ENCODE peak calls at places on chromosome 6, in ten cellular contexts. D is KG1; X is spleen; Z is nephron progenitor cell; K is HT1080; T is RPMI8226; M is HTR-8/SVneo; W is stimulated activated CD4-positive, alpha-beta T cell treated with anti-CD3 and anti-CD28 coated beads, Interleukin-1b, Interleukin-23, amount 100 ng/mL, for 1 hour; I is activated CD4-positive, alpha-beta T cell treated with anti-CD3 and anti-CD28 coated beads, Interleukin-2, amount 10 ng/mL, durations not matched to agents 7 days and 5 days; Q is naive thymus-derived CD8-positive, alpha-beta T cell. G is an unnamed sample.

GRCh38 chr6:117627533-117627932 is 25.2 kb upstream of the GOPC start:
- DNase-seq in K (no peak), M (no peak), X (no peak), Z (no peak), I (no peak), D (no peak), W (no peak), Q (no peak), T (no peak), G (no peak)

GRCh38 chr6:63743691-63744090 is 108.1 kb downstream of the PHF3 start:
- DNase-seq in K (no peak), W (no peak), X (no peak), Q (no peak), T (no peak), I (no peak), M (no peak), D (no peak), Z (no peak), G (no peak)

GRCh38 chr6:26215200-26216014 is 128.2 kb downstream of the HFE start:
- DNase-seq in M (no peak), I (peak), Z (no peak), T (peak), K (peak), X (peak), D (no peak), Q (peak), W (no peak), G (no peak)

GRCh38 chr6:169960891-169961611 is 209.6 kb downstream of the ERMARD start:
- DNase-seq in D (no peak), K (no peak), M (no peak), X (peak), Z (no peak), Q (peak), T (no peak), W (no peak), I (no peak), G (no peak)

GRCh38 chr6:48186746-48187145 is 75.7 kb upstream of the PTCHD4 start:
- DNase-seq in Z (no peak), K (no peak), W (no peak), Q (no peak), M (no peak), T (no peak), X (no peak), D (no peak), I (no peak), G (no peak)

GRCh38 chr6:77463308-77463880 is at the start of gene HTR1B:
- DNase-seq in Z (peak), Q (no peak), M (no peak), T (no peak), D (no peak), I (no peak), W (no peak), K (no peak), X (no peak), G (no peak)

GRCh38 chr6:35449287-35449881 is 2.8 kb upstream of the FANCE start:
- DNase-seq in Z (peak), X (no peak), T (peak), I (peak), K (peak), D (peak), M (peak), W (no peak), Q (peak), G (no peak)

GRCh38 chr6:107735906-107736635 is 88.0 kb downstream of the SCML4 start:
- DNase-seq in K (no peak), D (no peak), Q (no peak), Z (no peak), X (no peak), I (peak), T (no peak), M (no peak), W (no peak), G (no peak)

GRCh38 chr6:142945446-142946180 is 637 bp upstream of the HIVEP2 start:
- DNase-seq in X (peak), K (peak), T (peak), Q (peak), I (peak), M (no peak), Z (peak), D (no peak), W (peak), G (peak)

GRCh38 chr6:118581489-118581959 is 33.4 kb downstream of the PLN start:
- DNase-seq in W (no peak), M (peak), D (no peak), Z (no peak), Q (no peak), T (no peak), X (no peak), K (peak), I (no peak), G (no peak)

GRCh38 chr6:106315765-106316375 is 9.7 kb downstream of the ATG5 start:
- DNase-seq in W (no peak), T (no peak), Z (no peak), K (peak), Q (no peak), I (no peak), M (no peak), X (no peak), D (no peak), G (no peak)

GRCh38 chr6:144197919-144198318 is 47.6 kb downstream of the STX11 start:
- DNase-seq in K (no peak), Q (no peak), X (no peak), D (no peak), W (no peak), T (no peak), I (no peak), M (no peak), Z (no peak), G (no peak)

GRCh38 chr6:43455034-43455747 is at the start of gene DLK2:
- DNase-seq in Q (peak), K (no peak), T (peak), I (peak), W (no peak), M (peak), Z (peak), D (no peak), X (peak), G (no peak)

GRCh38 chr6:118934461-118935330 is at the start of gene MCM9:
- DNase-seq in M (peak), I (peak), W (peak), Q (peak), T (peak), Z (peak), X (peak), D (peak), K (peak), G (peak)

GRCh38 chr6:55678330-55679224 is 99.6 kb upstream of the HMGCLL1 start:
- DNase-seq in X (no peak), W (no peak), D (no peak), Z (no peak), Q (no peak), I (no peak), K (no peak), T (no peak), M (no peak), G (no peak)

GRCh38 chr6:167788531-167788903 is 38.2 kb upstream of the AFDN start:
- DNase-seq in Q (no peak), T (no peak), I (no peak), K (no peak), W (no peak), M (no peak), D (no peak), X (no peak), Z (no peak), G (no peak)

GRCh38 chr6:20708367-20709124 is 174.3 kb downstream of the CDKAL1 start:
- DNase-seq in M (no peak), X (no peak), Q (peak), Z (no peak), I (no peak), T (no peak), D (no peak), K (no peak), W (no peak), G (no peak)

GRCh38 chr6:135325624-135326424 is 144.7 kb downstream of the MYB start:
- DNase-seq in W (no peak), D (no peak), Q (no peak), K (no peak), Z (no peak), X (no peak), I (no peak), M (no peak), T (no peak), G (no peak)

GRCh38 chr6:139926711-139927110 is 552.3 kb upstream of the CITED2 start:
- DNase-seq in Q (no peak), I (no peak), M (no peak), X (no peak), K (no peak), W (no peak), T (no peak), Z (no peak), D (no peak), G (no peak)

GRCh38 chr6:142275146-142276006 is 26.4 kb upstream of the ADGRG6 start:
- DNase-seq in M (peak), X (no peak), Q (no peak), K (peak), W (no peak), I (no peak), T (no peak), Z (no peak), D (no peak), G (no peak)

GRCh38 chr6:100300221-100300736 is 164.4 kb downstream of the SIM1 start:
- DNase-seq in I (no peak), Q (no peak), M (peak), K (peak), Z (no peak), X (no peak), W (no peak), T (no peak), D (no peak), G (no peak)

GRCh38 chr6:165047952-165048351 is 261.5 kb downstream of the C6orf118 start:
- DNase-seq in K (no peak), M (no peak), I (no peak), D (no peak), Q (no peak), X (no peak), T (no peak), W (no peak), Z (no peak), G (no peak)

G was measured in activated T-helper 9 cell treated with anti-CD3 and anti-CD28 coated beads, Interleukin-2, amount 50 U/mL, for 16 hours.